ENCODE peak calls at places on chromosome 21, in seven cellular contexts. L is stomach, J is suprapubic skin, G is tibial nerve, W is A549, S is transverse colon, V is K562. O is an unnamed sample. For H3K4me1, the result is how much of the 10 kb centered on the place peaks cover.

GRCh38 chr21:33373451-33373850 is 29.8 kb upstream of the IFNGR2 start:
- DNase-seq in V (no peak), W (no peak), S (peak), G (no peak), J (peak), L (no peak), O (no peak)

GRCh38 chr21:16419188-16419874 is 689.5 kb downstream of the USP25 start:
- DNase-seq in S (peak), L (peak), G (peak), W (peak), V (no peak), J (peak), O (peak)

GRCh38 chr21:16589046-16589445 is 859.3 kb downstream of the USP25 start:
- DNase-seq in G (no peak), L (no peak), S (no peak), V (no peak), J (no peak), W (no peak), O (no peak)

GRCh38 chr21:40753756-40754155 is 93.2 kb downstream of the DSCAM start:
- DNase-seq in V (no peak), G (no peak), W (no peak), J (no peak), L (no peak), S (no peak), O (no peak)

GRCh38 chr21:31887596-31887920 is 14.7 kb downstream of the HUNK start:
- DNase-seq in W (no peak), V (peak), J (peak), L (no peak), G (no peak), S (no peak), O (no peak)

GRCh38 chr21:14862794-14863720 is 201.7 kb downstream of the NRIP1 start:
- DNase-seq in W (no peak), S (no peak), V (peak), G (no peak), J (no peak), L (no peak), O (no peak)

GRCh38 chr21:33608559-33608958 is 20.1 kb upstream of the DONSON start:
- DNase-seq in W (no peak), G (no peak), S (no peak), J (no peak), L (no peak), V (no peak), O (no peak)

GRCh38 chr21:17139696-17140095 is 373.1 kb upstream of the CXADR start:
- DNase-seq in V (no peak), J (no peak), W (no peak), G (no peak), L (no peak), S (no peak), O (no peak)

GRCh38 chr21:35366348-35367085 is 317.4 kb upstream of the RUNX1 start:
- DNase-seq in S (no peak), L (no peak), J (no peak), G (peak), W (no peak), V (no peak), O (no peak)

GRCh38 chr21:27300770-27301169 is 333.9 kb upstream of the ADAMTS5 start:
- DNase-seq in W (no peak), V (no peak), L (no peak), S (no peak), G (no peak), J (no peak), O (no peak)

GRCh38 chr21:35266546-35266945 is 217.4 kb upstream of the RUNX1 start:
- DNase-seq in S (no peak), V (no peak), J (no peak), G (no peak), W (no peak), L (no peak), O (no peak)

GRCh38 chr21:28554660-28555475 is 437.8 kb downstream of the LTN1 start:
- DNase-seq in J (no peak), W (no peak), V (no peak), S (no peak), G (no peak), L (no peak), O (no peak)

GRCh38 chr21:41374867-41375533 is 13.2 kb downstream of the MX2 start:
- DNase-seq in G (no peak), W (no peak), S (no peak), L (no peak), V (no peak), J (no peak), O (no peak)

GRCh38 chr21:41167348-41168342 is at the start of gene BACE2:
- DNase-seq in V (peak), W (peak), G (peak), J (peak), S (peak), L (peak), O (peak)

GRCh38 chr21:33402011-33402979 is 918 bp upstream of the IFNGR2 start:
- DNase-seq in G (peak), V (no peak), J (peak), L (peak), S (peak), W (no peak), O (peak)

GRCh38 chr21:33866851-33867250 is 48.8 kb downstream of the ATP5PO start:
- DNase-seq in W (no peak), V (no peak), J (no peak), L (no peak), G (no peak), S (no peak), O (no peak)

DNA sequence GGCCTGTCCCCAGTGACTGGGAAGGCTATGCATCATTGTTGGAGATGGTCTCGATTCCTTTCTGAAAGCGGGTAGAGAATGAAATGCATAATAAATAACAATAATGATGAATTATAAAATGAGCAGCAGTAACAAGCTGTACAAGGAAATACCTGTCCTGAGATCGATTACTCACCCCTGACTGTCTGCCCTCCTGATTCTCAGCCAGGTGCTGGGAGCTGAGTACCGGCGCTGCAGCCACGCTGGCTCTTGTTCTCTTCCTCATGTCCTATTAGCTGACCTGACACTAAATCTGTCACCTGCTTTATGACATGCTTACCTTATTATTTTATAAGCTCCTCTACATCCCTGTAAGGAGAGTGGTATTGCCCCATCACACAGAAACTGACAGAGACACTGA is 3.4 kb downstream of the AGPAT3 start:
- DNase-seq in W (no peak), S (no peak), L (peak), J (no peak), G (no peak), V (no peak), O (no peak)
- H3K4me1 ChIP-seq in W (under half), S (under half), L (under half), J (under half), G (under half), V (under half), O (under half)

GRCh38 chr21:39647476-39647875 is 34.7 kb downstream of the B3GALT5 start:
- DNase-seq in G (no peak), W (no peak), J (no peak), V (no peak), S (no peak), L (no peak), O (no peak)
- TF ChIP-seq POLR2A in G (no peak), W (no peak), J (no peak), V (no peak), S (no peak), L (no peak), O (no peak)

GRCh38 chr21:45294509-45295291 is 7.0 kb upstream of the POFUT2 start:
- DNase-seq in S (peak), V (peak), J (peak), G (peak), W (no peak), L (peak), O (peak)
- TF ChIP-seq EP300 in S (peak), V (no peak), J (peak), G (peak), W (no peak), L (peak), O (peak)

GRCh38 chr21:36686955-36687354 is 12.0 kb upstream of the SIM2 start:
- DNase-seq in W (no peak), S (no peak), V (no peak), L (no peak), G (no peak), J (no peak), O (no peak)
- H3K4me1 ChIP-seq in W (under half), S (under half), V (under half), L (under half), G (under half), J (under half), O (under half)

GRCh38 chr21:42614391-42614790 is 39.0 kb upstream of the PDE9A start:
- DNase-seq in G (no peak), V (no peak), S (no peak), W (no peak), L (no peak), J (peak), O (no peak)

GRCh38 chr21:42615924-42616323 is 37.5 kb upstream of the PDE9A start:
- DNase-seq in W (no peak), G (no peak), J (peak), S (no peak), L (no peak), V (no peak), O (no peak)

GRCh38 chr21:42616366-42617340 is 36.8 kb upstream of the PDE9A start:
- DNase-seq in W (no peak), G (no peak), S (no peak), J (peak), L (no peak), V (no peak), O (no peak)

GRCh38 chr21:42613756-42614155 is 39.7 kb upstream of the PDE9A start:
- DNase-seq in S (no peak), V (no peak), L (no peak), J (peak), G (no peak), W (no peak), O (no peak)

GRCh38 chr21:42614811-42615342 is 38.5 kb upstream of the PDE9A start:
- DNase-seq in L (peak), J (peak), G (no peak), W (peak), S (peak), V (peak), O (no peak)
- TF ChIP-seq POLR2A in L (no peak), J (no peak), G (no peak), W (no peak), S (no peak), V (no peak), O (no peak)

GRCh38 chr21:39033878-39034589 is 149.2 kb downstream of the PSMG1 start:
- DNase-seq in V (no peak), J (no peak), S (peak), W (no peak), L (peak), G (no peak), O (no peak)
- TF ChIP-seq EP300 in V (no peak), J (no peak), S (no peak), W (no peak), L (no peak), G (no peak), O (no peak)

DNA sequence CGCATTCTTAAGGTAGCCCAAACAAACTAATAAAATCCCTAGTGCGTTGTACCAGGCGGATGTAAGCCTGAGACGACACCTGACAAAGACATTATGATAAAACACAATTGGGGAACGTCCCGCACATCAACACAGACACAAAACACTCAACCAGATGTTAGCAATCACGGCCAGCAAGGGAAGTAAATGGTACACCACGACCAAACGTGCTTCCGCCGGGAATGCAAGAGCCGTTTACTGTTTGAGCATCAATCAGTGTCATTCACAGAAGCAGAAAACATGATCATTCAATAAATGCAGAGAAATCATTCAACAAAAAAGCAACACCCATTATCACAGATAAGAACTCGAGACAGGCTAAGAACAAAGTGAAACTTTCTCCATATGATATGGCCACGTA is 49.4 kb upstream of the COL18A1 start:
- DNase-seq in S (no peak), W (no peak), L (no peak), V (no peak), J (no peak), G (no peak), O (no peak)
- H3K4me1 ChIP-seq in S (under half), W (under half), L (under half), V (under half), J (under half), G (under half), O (under half)

DNA sequence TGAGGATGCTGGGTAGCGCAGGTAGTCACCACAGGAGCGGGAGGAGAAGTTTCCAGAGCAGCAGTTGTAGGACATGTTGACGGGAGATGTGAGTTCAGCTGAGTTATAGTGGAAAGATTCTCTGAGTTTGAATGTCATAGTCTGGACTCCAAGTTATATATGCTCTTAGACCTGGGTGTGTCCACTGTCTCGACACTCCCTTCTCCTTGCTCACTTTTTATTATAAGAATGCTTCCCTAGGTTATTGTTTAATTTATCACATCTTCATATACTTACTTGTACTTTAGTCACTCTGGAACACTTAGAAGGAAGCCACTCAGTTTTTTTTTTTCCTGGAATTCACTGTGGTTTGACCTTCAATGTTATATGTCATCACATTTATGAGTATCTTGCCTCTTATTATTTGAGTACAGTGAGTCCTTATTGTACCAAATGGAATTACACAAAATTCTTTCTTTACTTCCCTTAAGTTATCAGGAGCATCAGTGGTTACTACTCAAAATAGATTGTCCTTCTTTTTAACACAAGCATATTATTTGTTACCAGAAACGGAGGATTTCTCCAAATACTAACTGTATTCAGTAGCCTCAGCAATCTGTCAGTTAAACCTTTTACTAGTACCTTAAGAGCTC is at the start of gene KRTAP13-2:
- DNase-seq in G (no peak), V (no peak), W (no peak), S (no peak), L (no peak), J (no peak), O (no peak)
- TF ChIP-seq POLR2A in G (no peak), V (no peak), W (no peak), S (no peak), L (no peak), J (no peak), O (no peak)

DNA sequence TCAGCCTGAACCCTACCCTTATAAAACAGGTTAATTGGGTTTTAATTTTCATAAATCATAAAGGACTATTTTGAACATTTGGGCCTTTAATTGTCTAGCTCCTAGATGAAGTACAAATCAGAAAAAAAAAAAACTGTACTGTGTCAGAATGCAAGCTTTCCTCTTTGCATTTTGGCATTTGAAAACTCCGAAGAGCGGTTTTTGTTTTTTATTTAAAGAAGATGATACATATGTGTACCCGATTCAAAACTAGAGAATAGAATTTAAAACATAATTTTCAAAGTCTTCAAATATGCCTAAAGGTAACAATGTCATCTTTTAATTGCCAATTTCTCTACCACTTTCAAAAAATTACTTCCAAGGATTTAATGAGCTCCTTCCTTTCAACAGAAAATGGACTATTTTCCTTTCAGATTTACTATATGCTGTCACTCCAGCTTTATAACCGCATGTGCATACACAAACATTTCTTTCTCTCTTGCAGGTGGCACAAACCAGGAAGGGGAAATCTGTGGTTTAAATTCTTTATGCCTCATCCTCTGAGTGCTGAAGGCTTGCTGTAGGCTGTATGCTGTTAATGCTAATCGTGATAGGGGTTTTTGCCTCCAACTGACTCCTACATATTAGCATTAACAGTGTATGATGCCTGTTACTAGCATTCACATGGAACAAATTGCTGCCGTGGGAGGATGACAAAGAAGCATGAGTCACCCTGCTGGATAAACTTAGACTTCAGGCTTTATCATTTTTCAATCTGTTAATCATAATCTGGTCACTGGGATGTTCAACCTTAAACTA is 33.7 kb downstream of the MRPL39 start:
- DNase-seq in L (no peak), W (peak), S (no peak), V (peak), G (no peak), J (no peak), O (no peak)
- TF ChIP-seq EP300 in L (no peak), W (no peak), S (no peak), V (no peak), G (no peak), J (no peak), O (no peak)

GRCh38 chr21:43598416-43599120 is 60.7 kb downstream of the HSF2BP start:
- DNase-seq in L (no peak), V (no peak), J (no peak), W (no peak), S (no peak), G (no peak), O (no peak)
- H3K4me1 ChIP-seq in L (under half), V (under half), J (under half), W (half or more), S (under half), G (under half), O (under half)